ENCODE peak calls at places on chromosome 12, in ten cellular contexts. I is naive thymus-derived CD8-positive, alpha-beta T cell; Z is stimulated activated CD4-positive, alpha-beta T cell treated with anti-CD3 and anti-CD28 coated beads, Interleukin-4, amount 100 ng/mL, for 24 hours; U is amniotic stem cell; E is GM23248; N is fibroblast of lung; P is PC-3; G is NCI-H1436; M is A549; Q is retina. Y is an unnamed sample.

GRCh38 chr12:92718483-92718985 is 15.7 kb downstream of the PLEKHG7 start:
- DNase-seq in Z (no peak), E (no peak), Q (no peak), G (no peak), P (no peak), U (no peak), I (no peak), N (no peak), M (no peak), Y (no peak)

GRCh38 chr12:99277566-99277965 is 370.0 kb upstream of the GARIN6 start:
- DNase-seq in E (no peak), M (no peak), N (no peak), Q (no peak), Z (no peak), P (peak; percentile 6), U (no peak), I (no peak), G (no peak), Y (no peak)

GRCh38 chr12:30219047-30219446 is 435.3 kb upstream of the TMTC1 start:
- DNase-seq in Z (no peak), U (no peak), Q (no peak), M (no peak), I (no peak), N (peak; percentile 73), E (peak; percentile 39), G (no peak), P (no peak), Y (no peak)

GRCh38 chr12:95766356-95767019 is 24.1 kb downstream of the NTN4 start:
- DNase-seq in I (no peak), Z (no peak), M (no peak), E (peak; percentile 67), U (no peak), G (no peak), P (no peak), N (peak; percentile 65), Q (no peak), Y (no peak)

GRCh38 chr12:62021808-62022207 is 238.4 kb upstream of the USP15 start:
- DNase-seq in Z (no peak), E (no peak), N (no peak), U (no peak), I (no peak), P (no peak), G (no peak), M (peak; percentile 26), Q (no peak), Y (no peak)

GRCh38 chr12:119118625-119119024 is 60.1 kb upstream of the HSPB8 start:
- DNase-seq in I (no peak), E (no peak), P (no peak), M (no peak), U (no peak), G (no peak), N (no peak), Q (no peak), Z (no peak), Y (no peak)

GRCh38 chr12:102879144-102879763 is 37.8 kb downstream of the PAH start:
- DNase-seq in Q (peak; percentile 78), P (peak; percentile 75), U (peak; percentile 15), N (peak; percentile 24), M (peak; percentile 91), G (peak; percentile 84), E (peak; percentile 78), Z (peak; percentile 10), I (no peak), Y (peak; percentile 92)

GRCh38 chr12:47805417-47805816 is 14.3 kb downstream of the HDAC7 start:
- DNase-seq in Z (no peak), U (no peak), I (no peak), M (no peak), N (no peak), Q (no peak), E (peak; percentile 24), P (no peak), G (no peak), Y (no peak)

GRCh38 chr12:110698171-110698902 is 9.4 kb upstream of the HVCN1 start:
- DNase-seq in N (peak; percentile 81), P (peak; percentile 97), M (peak; percentile 94), U (no peak), E (peak; percentile 90), I (peak; percentile 88), Z (peak; percentile 81), G (peak; percentile 66), Q (peak; percentile 49), Y (peak; percentile 56)

GRCh38 chr12:124906606-124907261 is 7.7 kb downstream of the UBC start:
- DNase-seq in N (peak; percentile 85), M (peak; percentile 96), I (peak; percentile 96), P (peak; percentile 100), U (no peak), E (peak; percentile 89), Q (peak; percentile 78), G (no peak), Z (peak; percentile 94), Y (no peak)

GRCh38 chr12:23895792-23896218 is 53.7 kb downstream of the SOX5 start:
- DNase-seq in N (peak; percentile 89), P (no peak), Z (no peak), M (no peak), E (no peak), I (no peak), U (no peak), Q (peak; percentile 51), G (peak; percentile 33), Y (peak; percentile 51)

GRCh38 chr12:73841963-73842362 is 695.7 kb upstream of the ATXN7L3B start:
- DNase-seq in U (no peak), Q (no peak), E (no peak), P (no peak), Z (no peak), M (no peak), I (no peak), G (no peak), N (no peak), Y (no peak)

GRCh38 chr12:124556896-124557501 is 10.4 kb downstream of the NCOR2 start:
- DNase-seq in U (no peak), I (no peak), M (no peak), E (no peak), Z (no peak), N (no peak), Q (no peak), P (no peak), G (no peak), Y (no peak)

GRCh38 chr12:68200854-68201253 is 24.8 kb downstream of the IL26 start:
- DNase-seq in E (no peak), N (peak; percentile 84), P (no peak), I (no peak), Z (no peak), G (no peak), Q (no peak), M (no peak), U (no peak), Y (no peak)

GRCh38 chr12:10354502-10354901 is 35.3 kb downstream of the KLRK1 start:
- DNase-seq in G (no peak), M (no peak), Q (no peak), N (no peak), E (peak; percentile 51), I (no peak), U (no peak), P (peak; percentile 46), Z (no peak), Y (no peak)

GRCh38 chr12:69783365-69783764 is 41.7 kb upstream of the MYRFL start:
- DNase-seq in Q (no peak), N (no peak), G (no peak), M (no peak), Z (no peak), I (no peak), U (no peak), E (no peak), P (no peak), Y (no peak)

GRCh38 chr12:12202105-12202504 is 64.7 kb downstream of the LRP6 start:
- DNase-seq in I (no peak), E (no peak), G (no peak), Z (no peak), U (no peak), Q (no peak), N (no peak), M (no peak), P (no peak), Y (no peak)

GRCh38 chr12:19707948-19708409 is 268.7 kb downstream of the AEBP2 start:
- DNase-seq in E (peak; percentile 65), U (no peak), G (no peak), Z (no peak), Q (no peak), M (peak; percentile 39), P (peak; percentile 49), I (no peak), N (peak; percentile 56), Y (no peak)

GRCh38 chr12:109288571-109288970 is 20.5 kb downstream of the FOXN4 start:
- DNase-seq in M (peak; percentile 42), G (no peak), I (no peak), Q (no peak), U (no peak), E (no peak), Z (no peak), P (no peak), N (no peak), Y (no peak)

GRCh38 chr12:77940011-77940423 is 109.3 kb downstream of the NAV3 start:
- DNase-seq in Q (no peak), P (peak; percentile 90), N (peak; percentile 93), M (peak; percentile 84), U (peak; percentile 34), Z (no peak), I (no peak), E (peak; percentile 93), G (no peak), Y (no peak)

Y was measured in NCI-H524.